ENCODE peak calls at places on chromosomes 11 and 22, in seven cellular contexts. Z is EL; A is cardiac muscle cell; K is M059J; V is naive B cell; H is naive thymus-derived CD8-positive, alpha-beta T cell; N is NCI-H2081. D is an unnamed sample.

GRCh38 chr22:29797351-29797750 is 30.2 kb downstream of the UQCR10 start:
- DNase-seq in Z (no peak), A (no peak), K (no peak), V (no peak), H (no peak), N (no peak), D (no peak)

GRCh38 chr11:68436985-68437926 is 23.3 kb upstream of the PPP6R3 start:
- DNase-seq in Z (peak), A (peak), K (peak), V (no peak), H (no peak), N (no peak), D (no peak)

GRCh38 chr22:19523240-19524169 is 705 bp downstream of the CLDN5 start:
- DNase-seq in Z (peak), A (peak), K (no peak), V (no peak), H (no peak), N (no peak), D (no peak)

GRCh38 chr11:31236052-31236652 is 133.4 kb downstream of the DCDC1 start:
- DNase-seq in Z (peak), A (peak), K (peak), V (no peak), H (no peak), N (no peak), D (no peak)

GRCh38 chr11:12149672-12150225 is 39.4 kb downstream of the MICAL2 start:
- DNase-seq in Z (no peak), A (peak), K (no peak), V (no peak), H (no peak), N (no peak), D (no peak)

GRCh38 chr11:46414466-46414796 is 22.9 kb upstream of the CHRM4 start:
- DNase-seq in Z (no peak), A (no peak), K (no peak), V (no peak), H (peak), N (peak), D (no peak)

GRCh38 chr11:126926376-126926791 is 74.2 kb downstream of the KIRREL3 start:
- DNase-seq in Z (no peak), A (peak), K (no peak), V (no peak), H (no peak), N (no peak), D (no peak)

GRCh38 chr11:91220476-91221202 is 997.8 kb upstream of the CHORDC1 start:
- DNase-seq in Z (peak), A (peak), K (no peak), V (no peak), H (no peak), N (no peak), D (no peak)

GRCh38 chr11:121887564-121887963 is 228.5 kb downstream of the BLID start:
- DNase-seq in Z (no peak), A (no peak), K (no peak), V (no peak), H (no peak), N (no peak), D (peak)

GRCh38 chr22:39439170-39439569 is 17.6 kb upstream of the MGAT3 start:
- DNase-seq in Z (peak), A (peak), K (peak), V (no peak), H (no peak), N (no peak), D (no peak)

GRCh38 chr11:1864831-1865665 is 12.2 kb downstream of the LSP1 start:
- DNase-seq in Z (no peak), A (no peak), K (peak), V (no peak), H (no peak), N (no peak), D (no peak)

GRCh38 chr11:75311858-75312288 is 39.6 kb downstream of the ARRB1 start:
- DNase-seq in Z (no peak), A (peak), K (peak), V (no peak), H (no peak), N (no peak), D (no peak)

GRCh38 chr22:24510694-24511625 is 15.8 kb downstream of the UPB1 start:
- DNase-seq in Z (no peak), A (peak), K (peak), V (no peak), H (no peak), N (no peak), D (no peak)

GRCh38 chr11:124442442-124442841 is 3.1 kb downstream of the OR8B8 start:
- DNase-seq in Z (no peak), A (peak), K (no peak), V (no peak), H (no peak), N (no peak), D (no peak)

GRCh38 chr11:88420165-88420781 is 82.7 kb upstream of the CTSC start:
- DNase-seq in Z (peak), A (peak), K (no peak), V (no peak), H (no peak), N (no peak), D (no peak)

GRCh38 chr11:93444671-93445073 is 98.5 kb downstream of the SMCO4 start:
- DNase-seq in Z (no peak), A (peak), K (peak), V (no peak), H (no peak), N (no peak), D (no peak)

GRCh38 chr11:128506999-128507591 is 80.3 kb downstream of the ETS1 start:
- DNase-seq in Z (peak), A (peak), K (peak), V (no peak), H (no peak), N (peak), D (peak)

GRCh38 chr11:117823294-117823940 is 1.1 kb downstream of the FXYD2 start:
- DNase-seq in Z (no peak), A (peak), K (no peak), V (no peak), H (peak), N (peak), D (no peak)

GRCh38 chr11:82701847-82702520 is 31.7 kb downstream of the FAM181B start:
- DNase-seq in Z (peak), A (peak), K (peak), V (no peak), H (no peak), N (peak), D (no peak)

GRCh38 chr11:119352857-119353260 is 6.4 kb upstream of the MFRP start:
- DNase-seq in Z (no peak), A (peak), K (peak), V (no peak), H (no peak), N (peak), D (no peak)

GRCh38 chr11:122902951-122903350 is 20.4 kb downstream of the JHY start:
- DNase-seq in Z (no peak), A (no peak), K (no peak), V (no peak), H (no peak), N (no peak), D (no peak)

GRCh38 chr11:64787526-64788320 is 9.4 kb upstream of the SF1 start:
- DNase-seq in Z (peak), A (peak), K (peak), V (no peak), H (no peak), N (peak), D (no peak)

GRCh38 chr11:100329352-100329751 is 357.7 kb upstream of the ARHGAP42 start:
- DNase-seq in Z (no peak), A (no peak), K (peak), V (no peak), H (no peak), N (no peak), D (no peak)

GRCh38 chr11:110565344-110565684 is 135.6 kb downstream of the FDX1 start:
- DNase-seq in Z (peak), A (peak), K (peak), V (no peak), H (no peak), N (no peak), D (no peak)

GRCh38 chr11:8699903-8700302 is 17.3 kb downstream of the RPL27A start:
- DNase-seq in Z (peak), A (peak), K (peak), V (no peak), H (no peak), N (no peak), D (peak)

GRCh38 chr11:40337118-40337517 is 1122.3 kb downstream of the LRRC4C start:
- DNase-seq in Z (peak), A (peak), K (peak), V (no peak), H (no peak), N (no peak), D (no peak)

GRCh38 chr22:32818446-32819115 is 17.1 kb downstream of the TIMP3 start:
- DNase-seq in Z (no peak), A (no peak), K (no peak), V (no peak), H (no peak), N (no peak), D (no peak)

GRCh38 chr11:113138731-113139130 is 175.7 kb upstream of the TTC12 start:
- DNase-seq in Z (no peak), A (no peak), K (no peak), V (no peak), H (no peak), N (no peak), D (no peak)

GRCh38 chr22:44700456-44700855 is 1.5 kb upstream of the PRR5 start:
- DNase-seq in Z (no peak), A (no peak), K (no peak), V (no peak), H (no peak), N (no peak), D (no peak)

GRCh38 chr11:108793138-108793537 is 128.3 kb downstream of the DDX10 start:
- DNase-seq in Z (no peak), A (no peak), K (no peak), V (no peak), H (no peak), N (no peak), D (no peak)

GRCh38 chr22:26667140-26667539 is 9.8 kb downstream of the MIAT start:
- DNase-seq in Z (no peak), A (no peak), K (no peak), V (no peak), H (no peak), N (no peak), D (no peak)

GRCh38 chr11:127106938-127107337 is 106.4 kb upstream of the KIRREL3 start:
- DNase-seq in Z (no peak), A (no peak), K (no peak), V (no peak), H (no peak), N (no peak), D (no peak)

GRCh38 chr11:111775024-111775710 is 9.0 kb upstream of the PPP2R1B start:
- DNase-seq in Z (no peak), A (peak), K (peak), V (no peak), H (no peak), N (no peak), D (no peak)

GRCh38 chr11:21814169-21814568 is 378.7 kb upstream of the ANO5 start:
- DNase-seq in Z (no peak), A (peak), K (no peak), V (no peak), H (no peak), N (no peak), D (no peak)

GRCh38 chr11:36239636-36240035 is 49.6 kb downstream of the COMMD9 start:
- DNase-seq in Z (no peak), A (no peak), K (no peak), V (no peak), H (no peak), N (no peak), D (no peak)